ENCODE peak calls at places on chromosomes 11 and 22, in seven cellular contexts. M is neural crest cell, Q is fibroblast of the aortic adventitia, H is AG10803, W is cardiac muscle cell, X is cardiac fibroblast, F is kidney. V is an unnamed sample.

GRCh38 chr11:116529210-116529609 is 243.6 kb downstream of the BUD13 start:
- DNase-seq in F (no peak), H (no peak), W (no peak), X (no peak), Q (no peak), M (no peak), V (no peak)

GRCh38 chr11:76161261-76161961 is 44.9 kb downstream of the WNT11 start:
- DNase-seq in H (peak; percentile 44), X (no peak), M (no peak), F (peak; percentile 61), Q (peak; percentile 47), W (peak; percentile 75), V (peak; percentile 17)

GRCh38 chr11:119373917-119374631 is 7.4 kb downstream of the USP2 start:
- DNase-seq in H (peak; percentile 72), X (peak; percentile 79), W (peak; percentile 83), F (peak; percentile 82), M (peak; percentile 82), Q (peak; percentile 80), V (no peak)

GRCh38 chr11:119522609-119523008 is 99.6 kb upstream of the THY1 start:
- DNase-seq in M (no peak), H (no peak), X (no peak), F (no peak), Q (no peak), W (no peak), V (no peak)

GRCh38 chr11:34616830-34617504 is 3.9 kb upstream of the EHF start:
- DNase-seq in M (no peak), X (no peak), H (no peak), Q (peak; percentile 32), W (peak; percentile 49), F (no peak), V (no peak)

GRCh38 chr11:76656087-76656531 is 14.4 kb downstream of the LRRC32 start:
- DNase-seq in Q (no peak), W (no peak), M (no peak), X (no peak), H (no peak), F (peak; percentile 68), V (no peak)

GRCh38 chr22:46653596-46653995 is 33.4 kb downstream of the GRAMD4 start:
- DNase-seq in Q (no peak), W (no peak), H (no peak), F (no peak), M (no peak), X (no peak), V (no peak)

GRCh38 chr11:111910637-111911562 is 670 bp downstream of the CRYAB start:
- DNase-seq in H (no peak), X (no peak), F (no peak), M (no peak), Q (no peak), W (no peak), V (no peak)

GRCh38 chr11:22797081-22797480 is 32.5 kb downstream of the SVIP start:
- DNase-seq in M (no peak), X (no peak), F (no peak), H (no peak), W (no peak), Q (no peak), V (no peak)

GRCh38 chr22:44444341-44445306 is 53.4 kb downstream of the RTL6 start:
- DNase-seq in M (no peak), Q (no peak), F (peak; percentile 48), X (no peak), H (no peak), W (no peak), V (no peak)

GRCh38 chr11:80297808-80298460 is 857.1 kb upstream of the TENM4 start:
- DNase-seq in X (peak; percentile 31), Q (no peak), F (no peak), W (peak; percentile 41), M (no peak), H (peak; percentile 11), V (no peak)

GRCh38 chr11:68912254-68912653 is 8.6 kb downstream of the IGHMBP2 start:
- DNase-seq in M (no peak), X (peak; percentile 49), F (no peak), W (no peak), H (no peak), Q (peak; percentile 14), V (no peak)

GRCh38 chr22:26577081-26577480 is 12.9 kb downstream of the TPST2 start:
- DNase-seq in H (no peak), Q (no peak), W (no peak), F (no peak), X (no peak), M (no peak), V (no peak)

GRCh38 chr22:32791056-32791455 is 10.4 kb upstream of the TIMP3 start:
- DNase-seq in Q (no peak), M (no peak), H (no peak), F (no peak), W (no peak), X (no peak), V (no peak)

GRCh38 chr22:32794449-32795213 is 6.9 kb upstream of the TIMP3 start:
- DNase-seq in W (no peak), X (no peak), F (no peak), M (no peak), H (no peak), Q (peak; percentile 59), V (no peak)

GRCh38 chr22:32795214-32795596 is 6.3 kb upstream of the TIMP3 start:
- DNase-seq in M (no peak), H (no peak), Q (no peak), W (no peak), F (no peak), X (no peak), V (no peak)

GRCh38 chr22:32796865-32797573 is 4.5 kb upstream of the TIMP3 start:
- DNase-seq in X (peak; percentile 59), M (peak; percentile 70), W (peak; percentile 82), F (peak; percentile 86), H (peak; percentile 88), Q (peak; percentile 81), V (peak; percentile 55)

DNA sequence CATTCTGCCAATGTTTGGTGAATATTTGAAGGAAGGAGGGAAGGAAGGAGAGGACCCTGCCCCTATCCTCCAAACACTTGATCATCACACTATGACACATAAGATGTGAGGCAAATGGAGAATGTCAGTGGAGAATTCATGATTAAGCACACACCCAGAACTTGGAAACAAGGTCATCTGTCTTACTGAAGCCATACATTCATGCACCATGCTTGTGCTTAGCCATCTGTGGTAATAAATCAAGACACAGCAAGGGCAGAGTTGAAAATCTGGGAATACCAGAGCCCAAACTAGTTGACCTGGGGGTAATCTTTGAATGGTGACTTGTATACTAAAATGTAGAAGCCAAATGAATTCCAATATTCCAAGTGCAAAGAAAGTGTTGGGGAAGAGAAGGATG is 7.9 kb upstream of the TIMP3 start:
- DNase-seq in Q (no peak), F (no peak), M (no peak), W (no peak), H (no peak), X (no peak), V (no peak)
- TF ChIP-seq CTCF in Q (no peak), F (no peak), M (no peak), W (no peak), H (no peak), X (no peak), V (no peak)

GRCh38 chr11:15059132-15059531 is 14.3 kb upstream of the CALCB start:
- DNase-seq in X (no peak), H (no peak), Q (no peak), M (no peak), W (no peak), F (no peak), V (no peak)
- TF ChIP-seq CTCF in X (no peak), H (no peak), Q (no peak), M (no peak), W (no peak), F (no peak), V (no peak)

GRCh38 chr11:102391549-102392237 is 44.7 kb downstream of the BIRC2 start:
- DNase-seq in W (no peak), M (no peak), Q (no peak), F (no peak), H (no peak), X (no peak), V (no peak)
- TF ChIP-seq CTCF in W (no peak), M (no peak), Q (no peak), F (no peak), H (no peak), X (no peak), V (no peak)

GRCh38 chr11:93689166-93689734 is 27.8 kb downstream of the CEP295 start:
- DNase-seq in W (no peak), F (no peak), X (no peak), H (no peak), M (no peak), Q (no peak), V (no peak)

GRCh38 chr11:93694586-93694985 is 33.1 kb downstream of the CEP295 start:
- DNase-seq in Q (no peak), H (peak; percentile 80), M (no peak), F (no peak), X (no peak), W (peak; percentile 21), V (no peak)

DNA sequence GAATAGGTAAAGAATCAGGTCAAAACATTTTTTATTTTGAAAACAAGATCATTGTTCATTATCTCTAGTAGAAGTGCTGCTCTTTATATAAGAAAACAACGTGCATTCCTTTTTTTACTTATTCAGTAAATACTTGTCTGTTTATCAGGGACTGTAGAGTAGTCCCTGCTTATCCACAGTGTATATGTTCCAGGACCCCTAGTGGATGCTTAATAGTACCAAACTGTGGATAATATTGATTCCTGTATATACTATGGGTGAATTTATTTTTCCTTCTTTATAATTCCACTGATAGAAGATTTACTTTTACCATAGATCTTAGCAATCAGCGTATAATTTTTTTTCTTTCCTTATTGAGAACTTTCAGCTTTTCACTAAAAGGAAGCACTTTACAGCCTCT is 32.6 kb downstream of the CEP295 start:
- DNase-seq in H (no peak), F (no peak), M (no peak), Q (no peak), X (no peak), W (peak; percentile 21), V (no peak)
- TF ChIP-seq CTCF in H (no peak), F (no peak), M (peak; percentile 42), Q (peak; percentile 4), X (no peak), W (no peak), V (no peak)

GRCh38 chr22:27580311-27580897 is 221.2 kb downstream of the MN1 start:
- DNase-seq in H (peak; percentile 15), F (no peak), Q (no peak), X (no peak), M (no peak), W (no peak), V (no peak)
- TF ChIP-seq CTCF in H (no peak), F (no peak), Q (no peak), X (no peak), M (no peak), W (no peak), V (no peak)

DNA sequence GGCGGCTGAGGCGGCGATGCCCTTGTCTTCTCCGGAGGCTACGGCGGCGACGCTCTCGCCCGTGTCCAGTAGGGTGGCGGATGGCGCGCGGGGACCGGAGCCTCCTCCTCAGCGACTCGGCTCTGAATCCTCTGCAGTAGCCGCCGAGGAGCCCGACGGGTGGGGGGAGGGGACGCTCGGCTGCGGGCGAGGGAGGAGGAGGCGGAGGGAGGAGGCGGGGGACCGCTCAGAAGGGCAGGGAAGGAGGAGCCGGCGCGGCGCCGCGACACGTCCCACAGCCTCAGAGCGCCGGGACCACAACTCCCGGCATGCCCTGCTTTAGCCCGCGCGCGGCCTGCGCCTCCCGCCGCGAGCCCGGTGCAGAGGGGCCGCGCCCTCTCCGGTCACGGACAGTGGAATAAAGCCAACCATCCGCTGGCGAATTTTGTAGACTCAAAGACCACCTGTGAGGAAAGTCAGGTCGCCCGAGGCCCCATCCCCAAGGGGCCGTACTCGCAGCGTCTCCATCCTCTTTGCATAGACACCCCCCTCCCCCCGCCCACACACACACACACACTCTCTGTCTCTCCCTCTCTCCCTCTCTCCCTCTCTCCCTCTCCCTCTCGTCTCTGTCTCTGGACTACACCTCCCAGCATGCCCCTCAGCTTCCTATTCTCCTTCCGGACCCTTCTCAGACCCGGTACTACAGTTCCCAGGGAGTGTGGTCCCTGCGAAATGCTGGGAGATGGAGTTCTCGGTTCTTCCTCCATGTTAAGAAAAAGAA is at the start of gene FAM168A:
- DNase-seq in X (peak; percentile 98), Q (peak; percentile 98), F (peak; percentile 99), H (peak; percentile 98), M (peak; percentile 84), W (peak; percentile 99), V (peak; percentile 95)
- TF ChIP-seq CTCF in X (peak; percentile 17), Q (peak; percentile 13), F (peak; percentile 13), H (no peak), M (peak; percentile 56), W (no peak), V (peak; percentile 38)

V was measured in CD14-positive monocyte.